ENCODE peak calls at places on chromosomes 12 and 14, in four cellular contexts. I is HEK293T, O is K562, J is HepG2. A is an unnamed sample.

GRCh38 chr12:54988402-54989054 is 4.0 kb upstream of the TESPA1 start:
- DNase-seq in O (peak; percentile 87), J (no peak), I (no peak), A (no peak)

GRCh38 chr12:12425616-12426015 is 68.7 kb downstream of the BORCS5 start:
- DNase-seq in O (no peak), J (no peak), I (no peak), A (no peak)

GRCh38 chr12:89166525-89166934 is 185.8 kb downstream of the DUSP6 start:
- DNase-seq in I (no peak), J (no peak), O (peak; percentile 3), A (peak; percentile 43)

GRCh38 chr14:76759589-76759988 is 1.7 kb upstream of the VASH1 start:
- DNase-seq in I (no peak), J (no peak), O (no peak), A (no peak)

GRCh38 chr14:69712217-69712565 is 54.8 kb upstream of the SRSF5 start:
- DNase-seq in O (no peak), J (no peak), I (no peak), A (no peak)

GRCh38 chr14:68624541-68625220 is 168.2 kb downstream of the ZFP36L1 start:
- DNase-seq in O (no peak), I (no peak), J (no peak), A (no peak)

GRCh38 chr14:92677087-92677668 is 71.2 kb downstream of the LGMN start:
- DNase-seq in I (no peak), J (no peak), O (no peak), A (peak; percentile 99)

GRCh38 chr12:103495783-103496456 is at the start of gene C12orf42:
- DNase-seq in O (peak; percentile 9), J (no peak), I (peak; percentile 29), A (peak; percentile 63)

GRCh38 chr12:1083888-1084262 is 92.9 kb downstream of the ERC1 start:
- DNase-seq in I (peak; percentile 56), O (no peak), J (peak; percentile 28), A (no peak)

GRCh38 chr14:64478634-64479250 is 13.4 kb downstream of the AKAP5 start:
- DNase-seq in I (no peak), O (no peak), J (no peak), A (no peak)

GRCh38 chr12:124289634-124290600 is 5.0 kb upstream of the RFLNA start:
- DNase-seq in J (no peak), O (no peak), I (no peak), A (no peak)

GRCh38 chr14:100714205-100714781 is 12.4 kb upstream of the DLK1 start:
- DNase-seq in O (no peak), I (no peak), J (no peak), A (no peak)

GRCh38 chr12:129871991-129872969 is 31.5 kb downstream of the TMEM132D start:
- DNase-seq in O (no peak), J (no peak), I (no peak), A (no peak)

DNA sequence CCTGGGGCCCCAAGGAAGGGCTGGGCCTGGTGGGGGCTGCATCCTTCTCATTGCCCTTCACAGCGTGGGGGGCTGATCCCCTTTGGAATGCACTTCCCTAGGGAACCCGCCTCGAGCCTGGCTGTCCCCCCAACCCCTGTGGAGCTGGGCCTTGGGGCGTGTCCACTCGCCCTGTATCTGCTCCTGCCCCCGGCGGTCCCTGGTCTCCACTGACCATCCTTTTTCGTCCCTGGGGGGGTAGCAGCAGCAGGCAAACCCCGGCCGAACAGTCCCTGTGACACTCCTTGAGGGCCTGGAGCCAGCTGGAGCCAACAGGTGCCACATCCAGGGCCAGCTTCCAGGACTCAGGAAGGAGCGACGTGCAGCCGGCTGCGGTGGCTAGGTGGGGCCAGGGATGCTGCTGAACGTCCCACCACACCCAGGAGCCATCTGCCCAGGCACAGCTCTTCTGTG is 9.4 kb upstream of the GPR132 start:
- DNase-seq in O (no peak), J (no peak), I (no peak), A (no peak)
- TF ChIP-seq FOXK2 in O (no peak), J (no peak), I (no peak), A (no peak)

GRCh38 chr12:3218150-3218845 is 141.1 kb downstream of the TSPAN9 start:
- DNase-seq in O (no peak), I (peak; percentile 28), J (no peak), A (no peak)
- TF ChIP-seq FOXK2 in O (no peak), I (no peak), J (no peak), A (no peak)

GRCh38 chr14:94461526-94462218 is 9.1 kb upstream of the SERPINA11 start:
- DNase-seq in O (no peak), I (no peak), J (no peak), A (no peak)
- TF ChIP-seq FOXK2 in O (no peak), I (no peak), J (no peak), A (no peak)

GRCh38 chr12:69642531-69642930 is 31.8 kb upstream of the LRRC10 start:
- DNase-seq in J (no peak), I (no peak), O (no peak), A (no peak)
- TF ChIP-seq FOXK2 in J (no peak), I (no peak), O (no peak), A (no peak)

GRCh38 chr12:20950248-20950647 is 139.7 kb downstream of the SLCO1B3 start:
- DNase-seq in I (peak; percentile 20), O (peak; percentile 10), J (peak; percentile 6), A (peak; percentile 4)

GRCh38 chr12:20946732-20947131 is 136.2 kb downstream of the SLCO1B3 start:
- DNase-seq in I (peak; percentile 8), J (peak; percentile 1), O (peak; percentile 24), A (no peak)
- TF ChIP-seq FOXK2 in I (no peak), J (no peak), O (no peak), A (no peak)

A was measured in GM12878.